ENCODE peak calls at places on chromosomes 4 and X, in five cellular contexts. H, V, Q, Y and J are unnamed samples.

GRCh38 chr4:133385161-133385954 is 236.3 kb downstream of the PCDH10 start:
- DNase-seq in H (no peak), Y (peak), V (no peak), Q (no peak), J (no peak)

GRCh38 chrX:52933976-52934703 is 24.2 kb downstream of the FAM156A start:
- DNase-seq in H (no peak), V (no peak), Q (no peak), Y (no peak), J (no peak)

GRCh38 chr4:48340276-48340904 is 939 bp upstream of the SLAIN2 start:
- DNase-seq in H (no peak), Q (no peak), V (peak), Y (no peak), J (no peak)

GRCh38 chr4:179415016-179415841 is 1973.0 kb upstream of the AGA start:
- DNase-seq in H (no peak), Q (no peak), V (peak), Y (no peak), J (no peak)

GRCh38 chr4:11614426-11614825 is 185.7 kb upstream of the HS3ST1 start:
- DNase-seq in V (peak), Y (no peak), H (no peak), Q (no peak), J (no peak)

GRCh38 chr4:185642907-185643306 is 107.6 kb upstream of the PDLIM3 start:
- DNase-seq in H (no peak), Q (no peak), Y (no peak), V (no peak), J (no peak)

GRCh38 chrX:110108381-110108796 is 105.5 kb downstream of the TMEM164 start:
- DNase-seq in Y (no peak), V (peak), Q (no peak), H (no peak), J (no peak)

GRCh38 chr4:31134720-31135119 is 414.6 kb downstream of the PCDH7 start:
- DNase-seq in Q (no peak), V (no peak), H (no peak), Y (no peak), J (no peak)

GRCh38 chrX:126580877-126581276 is 28.3 kb upstream of the DCAF12L1 start:
- DNase-seq in H (no peak), V (no peak), Q (no peak), Y (no peak), J (no peak)

DNA sequence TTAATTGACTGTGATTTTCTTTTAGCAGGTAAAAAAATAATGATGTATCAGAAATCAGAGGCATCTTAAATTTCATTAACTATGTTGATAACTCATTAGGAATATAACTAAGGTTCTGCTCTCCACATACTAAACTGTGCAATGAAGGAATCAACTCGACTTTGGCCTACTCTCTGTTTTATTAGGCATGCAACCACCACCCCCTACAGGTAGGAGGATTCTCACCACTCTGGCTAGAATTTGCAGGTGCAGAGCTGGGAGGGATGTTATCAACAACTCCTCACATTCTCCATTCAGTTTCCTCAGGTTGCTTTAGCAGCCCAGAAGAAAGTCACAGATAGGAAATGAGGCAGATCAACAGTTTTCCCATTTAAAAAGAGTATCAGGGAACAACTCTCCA is 160.1 kb downstream of the COX18 start:
- DNase-seq in Q (no peak), H (no peak), Y (no peak), V (peak), J (no peak)
- TF ChIP-seq CTCF in Q (peak), H (no peak), Y (no peak), V (peak), J (peak)

DNA sequence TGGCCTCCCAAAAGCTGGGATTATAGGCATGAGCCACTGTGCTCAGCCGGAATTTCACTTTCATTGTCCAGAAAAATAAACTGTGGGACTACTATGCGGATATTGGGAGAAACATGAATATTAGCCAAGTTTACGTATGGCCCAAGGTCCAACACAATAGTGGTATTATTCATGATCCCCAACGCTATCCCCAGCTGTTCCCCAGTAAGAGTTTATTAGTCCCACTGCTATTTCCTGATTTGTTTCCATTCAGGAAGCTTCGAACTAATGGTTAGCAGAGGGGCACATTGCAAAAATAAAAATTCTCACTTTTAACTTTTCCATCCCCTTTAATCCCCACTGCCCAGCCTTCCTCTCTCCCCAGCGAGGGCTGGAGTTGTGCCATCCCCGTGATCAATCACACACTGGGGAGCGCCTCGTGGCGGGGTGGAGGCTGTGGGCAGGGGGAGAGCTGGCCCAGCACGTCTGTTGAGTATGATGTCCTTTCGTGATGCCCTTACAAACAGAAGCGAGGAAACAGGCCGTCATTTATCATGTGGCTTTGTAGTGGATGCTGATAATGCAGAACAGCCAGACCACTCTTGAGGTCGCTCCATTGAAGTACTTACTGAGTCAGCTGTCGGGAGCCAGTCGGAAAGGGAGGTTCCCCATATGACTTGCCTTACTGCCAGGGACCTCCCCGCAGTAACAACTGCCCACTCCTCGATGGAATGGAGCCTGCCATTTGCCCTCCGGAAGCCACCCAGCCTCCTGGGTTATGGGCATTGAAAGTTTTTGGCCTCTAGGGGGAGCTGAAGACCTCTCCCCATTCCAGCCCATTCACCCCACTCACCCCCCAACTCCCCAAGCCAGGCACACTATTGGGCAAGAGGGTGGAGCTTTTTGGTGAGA is 117.0 kb downstream of the KDR start:
- DNase-seq in V (peak), Q (no peak), H (no peak), Y (no peak), J (no peak)
- TF ChIP-seq CTCF in V (peak), Q (peak), H (peak), Y (no peak), J (peak)

GRCh38 chrX:63932907-63933306 is 147.9 kb upstream of the ARHGEF9 start:
- DNase-seq in Q (no peak), Y (no peak), H (no peak), V (no peak), J (no peak)

GRCh38 chrX:63929608-63930007 is 144.6 kb upstream of the ARHGEF9 start:
- DNase-seq in H (no peak), Y (no peak), Q (no peak), V (no peak), J (no peak)

GRCh38 chrX:63932006-63932405 is 147.0 kb upstream of the ARHGEF9 start:
- DNase-seq in Q (no peak), H (no peak), V (no peak), Y (no peak), J (no peak)

GRCh38 chrX:63934160-63934559 is 149.1 kb upstream of the ARHGEF9 start:
- DNase-seq in Q (no peak), V (no peak), Y (no peak), H (no peak), J (no peak)

GRCh38 chrX:63930140-63930539 is 145.1 kb upstream of the ARHGEF9 start:
- DNase-seq in Q (no peak), H (no peak), V (peak), Y (no peak), J (no peak)
- TF ChIP-seq CTCF in Q (no peak), H (no peak), V (peak), Y (no peak), J (peak)

GRCh38 chrX:69503228-69503834 is 795 bp upstream of the NALF2 start:
- DNase-seq in H (no peak), Q (no peak), Y (peak), V (no peak), J (no peak)
- TF ChIP-seq CTCF in H (peak), Q (no peak), Y (no peak), V (peak), J (peak)

GRCh38 chr4:151045907-151046306 is 30.8 kb upstream of the LRBA start:
- DNase-seq in Q (no peak), V (peak), H (no peak), Y (no peak), J (no peak)
- TF ChIP-seq CTCF in Q (no peak), V (no peak), H (no peak), Y (no peak), J (peak)

DNA sequence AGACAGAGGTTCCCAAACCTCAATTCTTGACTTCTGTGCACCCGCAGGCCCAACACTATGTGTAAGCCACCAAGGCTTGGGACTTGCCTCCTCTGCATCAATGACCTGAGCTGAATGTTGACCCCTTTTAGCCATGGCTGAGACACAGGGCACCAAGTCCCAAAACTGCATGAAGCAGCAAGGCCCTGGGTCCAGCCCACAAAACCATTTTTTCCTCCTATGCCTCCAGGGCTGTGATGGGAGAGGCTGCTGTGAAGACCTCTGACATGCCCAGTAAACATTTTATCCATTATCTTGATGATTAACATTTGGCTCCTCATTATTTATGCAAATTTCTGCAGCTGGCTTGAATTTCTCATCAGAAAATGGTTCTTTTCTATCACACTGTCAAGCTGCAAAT is 85.4 kb downstream of the ITM2A start:
- DNase-seq in Y (no peak), H (no peak), Q (no peak), V (no peak), J (no peak)
- TF ChIP-seq CTCF in Y (no peak), H (no peak), Q (no peak), V (no peak), J (no peak)